ENCODE peak calls at places on chromosomes 1 and 21, in five cellular contexts. A is A549, U is SK-N-SH, Q is K562, J is GM12878. V is an unnamed sample.

GRCh38 chr1:100538935-100539835 is 1.2 kb downstream of the GPR88 start:
- DNase-seq in A (no peak), U (peak; percentile 77), Q (no peak), J (no peak), V (peak; percentile 3)

GRCh38 chr1:21317035-21317689 is 26.9 kb upstream of the ECE1 start:
- DNase-seq in A (no peak), U (no peak), Q (no peak), J (no peak), V (peak; percentile 90)

GRCh38 chr1:29279896-29280779 is 43.8 kb downstream of the PTPRU start:
- DNase-seq in A (no peak), U (no peak), Q (no peak), J (no peak), V (peak; percentile 23)

GRCh38 chr1:202145325-202146140 is 996 bp upstream of the ARL8A start:
- DNase-seq in A (no peak), U (no peak), Q (no peak), J (no peak), V (no peak)

GRCh38 chr1:234731371-234732085 is 121.5 kb upstream of the IRF2BP2 start:
- DNase-seq in A (no peak), U (no peak), Q (no peak), J (peak; percentile 68), V (peak; percentile 93)

GRCh38 chr1:21337931-21338567 is 47.8 kb upstream of the ECE1 start:
- DNase-seq in A (no peak), U (no peak), Q (no peak), J (no peak), V (peak; percentile 93)

GRCh38 chr21:31509108-31510017 is 150.1 kb upstream of the SOD1 start:
- DNase-seq in A (peak; percentile 44), U (no peak), Q (peak; percentile 72), J (peak; percentile 41), V (no peak)

GRCh38 chr1:17667641-17668040 is 87.5 kb upstream of the ACTL8 start:
- DNase-seq in A (no peak), U (no peak), Q (no peak), J (no peak), V (no peak)

GRCh38 chr21:27885296-27885711 is 918.4 kb upstream of the ADAMTS5 start:
- DNase-seq in A (no peak), U (no peak), Q (no peak), J (no peak), V (no peak)

GRCh38 chr1:184838374-184838995 is 83.8 kb upstream of the EDEM3 start:
- DNase-seq in A (peak; percentile 15), U (peak; percentile 9), Q (no peak), J (no peak), V (peak; percentile 95)

GRCh38 chr1:32702599-32703478 is at the start of gene SYNC:
- DNase-seq in A (peak; percentile 56), U (peak; percentile 86), Q (peak; percentile 99), J (no peak), V (peak; percentile 78)

GRCh38 chr1:227707807-227708206 is 27.3 kb downstream of the JMJD4 start:
- DNase-seq in A (no peak), U (no peak), Q (no peak), J (no peak), V (no peak)

GRCh38 chr1:226628624-226629155 is 80.1 kb downstream of the STUM start:
- DNase-seq in A (no peak), U (no peak), Q (no peak), J (no peak), V (no peak)

GRCh38 chr1:225877570-225877969 is 4.6 kb downstream of the TMEM63A start:
- DNase-seq in A (peak; percentile 64), U (peak; percentile 77), Q (peak; percentile 60), J (no peak), V (peak; percentile 45)

GRCh38 chr1:155831279-155831976 is 25.6 kb downstream of the GON4L start:
- DNase-seq in A (no peak), U (no peak), Q (no peak), J (no peak), V (no peak)

GRCh38 chr1:234368320-234369032 is 4.8 kb upstream of the COA6 start:
- DNase-seq in A (no peak), U (no peak), Q (no peak), J (no peak), V (no peak)

GRCh38 chr1:224259986-224260385 is 70.0 kb downstream of the NVL start:
- DNase-seq in A (no peak), U (no peak), Q (no peak), J (no peak), V (no peak)

GRCh38 chr1:168443899-168444298 is 99.9 kb downstream of the XCL2 start:
- DNase-seq in A (no peak), U (no peak), Q (no peak), J (no peak), V (no peak)

GRCh38 chr1:114496091-114496490 is 14.9 kb downstream of the TRIM33 start:
- DNase-seq in A (no peak), U (no peak), Q (no peak), J (no peak), V (no peak)

GRCh38 chr1:214583824-214584554 is 19.0 kb upstream of the CENPF start:
- DNase-seq in A (no peak), U (no peak), Q (no peak), J (no peak), V (no peak)

GRCh38 chr1:201503397-201504176 is 3.3 kb downstream of the CSRP1 start:
- DNase-seq in A (peak; percentile 75), U (no peak), Q (no peak), J (no peak), V (peak; percentile 100)

GRCh38 chr1:116916533-116917460 is 7.1 kb downstream of the PTGFRN start:
- DNase-seq in A (no peak), U (no peak), Q (no peak), J (no peak), V (no peak)

GRCh38 chr1:36166938-36167910 is 11.3 kb downstream of the MAP7D1 start:
- DNase-seq in A (no peak), U (no peak), Q (no peak), J (no peak), V (peak; percentile 79)

GRCh38 chr1:160618763-160619274 is 28.0 kb downstream of the SLAMF1 start:
- DNase-seq in A (peak; percentile 31), U (peak; percentile 37), Q (peak; percentile 51), J (no peak), V (no peak)

GRCh38 chr1:150221552-150221951 is 14.4 kb downstream of the ANP32E start:
- DNase-seq in A (peak; percentile 36), U (peak; percentile 35), Q (no peak), J (no peak), V (peak; percentile 46)

GRCh38 chr1:48450505-48450904 is 21.5 kb downstream of the SPATA6 start:
- DNase-seq in A (no peak), U (no peak), Q (no peak), J (no peak), V (no peak)

GRCh38 chr1:33721416-33721815 is 142.5 kb upstream of the HMGB4 start:
- DNase-seq in A (no peak), U (no peak), Q (no peak), J (no peak), V (no peak)

GRCh38 chr1:4745560-4745959 is 91.2 kb downstream of the AJAP1 start:
- DNase-seq in A (no peak), U (no peak), Q (peak; percentile 48), J (no peak), V (no peak)

GRCh38 chr1:81576996-81577697 is 223.6 kb upstream of the ADGRL2 start:
- DNase-seq in A (no peak), U (no peak), Q (no peak), J (no peak), V (no peak)

GRCh38 chr1:8858112-8858668 is 20.3 kb downstream of the ENO1 start:
- DNase-seq in A (no peak), U (no peak), Q (no peak), J (no peak), V (peak; percentile 88)

GRCh38 chr1:230268371-230269170 is 157.6 kb downstream of the PGBD5 start:
- DNase-seq in A (peak; percentile 89), U (peak; percentile 90), Q (peak; percentile 54), J (no peak), V (peak; percentile 75)

GRCh38 chr1:99533909-99534907 is 111.7 kb upstream of the PALMD start:
- DNase-seq in A (no peak), U (no peak), Q (no peak), J (no peak), V (no peak)

GRCh38 chr1:21496886-21497285 is 12.3 kb upstream of the ALPL start:
- DNase-seq in A (no peak), U (no peak), Q (no peak), J (no peak), V (no peak)

GRCh38 chr1:195604287-195604686 is 1004.0 kb downstream of the KCNT2 start:
- DNase-seq in A (no peak), U (no peak), Q (no peak), J (no peak), V (peak; percentile 93)

GRCh38 chr1:226674892-226675719 is 64.0 kb downstream of the ITPKB start:
- DNase-seq in A (no peak), U (no peak), Q (no peak), J (peak; percentile 71), V (no peak)

DNA sequence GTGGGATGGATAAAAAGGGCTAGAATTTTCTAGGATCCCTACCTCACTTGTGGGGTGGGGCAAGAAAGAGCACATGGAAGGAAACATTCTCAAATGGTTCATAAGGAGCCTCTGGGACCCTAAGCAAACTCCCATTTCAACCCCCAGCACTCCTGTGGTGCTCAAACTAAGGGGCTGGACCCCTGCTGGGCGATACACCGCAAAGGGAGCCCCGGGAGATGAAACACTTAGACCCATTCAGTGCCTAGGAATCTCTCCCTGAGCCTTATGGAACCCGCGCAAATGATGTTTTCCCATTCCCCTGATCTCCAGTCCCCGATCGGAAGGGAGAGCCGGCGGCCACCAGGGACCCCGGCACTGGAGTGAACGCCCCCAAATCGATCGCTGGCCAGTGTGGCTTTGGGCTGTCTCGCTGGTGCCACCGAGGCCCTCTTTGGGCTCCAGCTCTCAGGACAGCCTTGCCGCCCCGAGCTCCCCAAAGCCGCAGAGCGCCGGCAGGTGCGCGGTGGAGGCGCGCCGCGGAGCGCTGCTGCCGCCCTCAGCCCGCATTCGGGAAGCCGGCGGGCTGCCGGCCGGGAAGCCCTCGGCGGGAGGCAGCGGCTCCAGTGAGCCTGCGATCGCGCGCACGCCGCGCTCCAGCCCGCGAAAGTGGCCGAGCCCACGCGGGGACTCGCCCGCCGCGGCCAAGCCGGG is 1.2 kb downstream of the PLXNA2 start:
- DNase-seq in A (no peak), U (peak; percentile 75), Q (peak; percentile 45), J (no peak), V (no peak)
- TF ChIP-seq USF2 in A (no peak), U (no peak), Q (no peak), J (no peak), V (no peak)

GRCh38 chr1:119276558-119276957 is 92.0 kb upstream of the HAO2 start:
- DNase-seq in A (no peak), U (no peak), Q (no peak), J (no peak), V (no peak)
- TF ChIP-seq RFX5 in A (no peak), U (no peak), Q (no peak), J (no peak), V (no peak)

DNA sequence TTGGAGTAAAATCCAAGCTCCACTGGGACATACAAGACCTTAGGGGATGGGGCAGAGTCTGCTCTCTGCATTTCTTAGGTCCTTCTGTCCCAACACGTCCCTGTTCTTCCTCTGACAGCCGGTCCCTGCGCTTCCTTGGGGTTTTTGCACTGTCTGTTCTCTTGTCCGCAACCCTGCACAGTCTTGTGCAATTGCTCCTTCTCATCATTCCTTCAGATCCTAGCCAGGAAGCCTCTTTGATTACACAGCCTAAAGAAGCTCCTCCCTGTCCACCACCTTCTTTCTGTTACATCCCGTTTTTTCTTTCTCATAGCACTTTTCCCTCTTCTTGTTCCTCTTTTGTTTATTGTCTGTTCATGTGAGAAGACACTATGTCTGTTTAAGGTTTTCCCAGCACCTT is 19.9 kb downstream of the ACOT11 start:
- DNase-seq in A (no peak), U (no peak), Q (no peak), J (no peak), V (peak; percentile 20)
- TF ChIP-seq RCOR1 in A (no peak), U (no peak), Q (no peak), J (no peak), V (no peak)

GRCh38 chr1:39957299-39958020 is 2.5 kb downstream of the MFSD2A start:
- DNase-seq in A (no peak), U (peak; percentile 10), Q (no peak), J (no peak), V (peak; percentile 28)
- TF ChIP-seq USF2 in A (no peak), U (no peak), Q (no peak), J (no peak), V (no peak)

V was measured in IMR-90.